ENCODE peak calls at places on chromosome 7, in eight cellular contexts. One of them, this sample, is unnamed.

GRCh38 chr7:156962145-156962544 is 12.6 kb downstream of the NOM1 start:
- DNase-seq in iPS DF 6.9: no peak
- DNase-seq in colonic mucosa: no peak
- DNase-seq in pancreas: no peak
- DNase-seq in GM23338: no peak
- DNase-seq in MM.1S: no peak
- DNase-seq in transverse colon: no peak
- DNase-seq in effector memory CD4-positive, alpha-beta T cell: no peak
- DNase-seq in this sample: no peak

GRCh38 chr7:108114117-108114841 is 15.9 kb downstream of the LAMB4 start:
- DNase-seq in iPS DF 6.9: peak; percentile 29
- DNase-seq in colonic mucosa: no peak
- DNase-seq in pancreas: peak; percentile 17
- DNase-seq in GM23338: peak; percentile 81
- DNase-seq in MM.1S: peak; percentile 54
- DNase-seq in transverse colon: no peak
- DNase-seq in effector memory CD4-positive, alpha-beta T cell: no peak
- DNase-seq in this sample: no peak

GRCh38 chr7:107661865-107662379 is 1.3 kb downstream of the SLC26A4 start:
- DNase-seq in iPS DF 6.9: no peak
- DNase-seq in colonic mucosa: no peak
- DNase-seq in pancreas: no peak
- DNase-seq in GM23338: peak; percentile 49
- DNase-seq in MM.1S: no peak
- DNase-seq in transverse colon: no peak
- DNase-seq in effector memory CD4-positive, alpha-beta T cell: no peak
- DNase-seq in this sample: no peak

GRCh38 chr7:128108129-128108528 is 76.9 kb upstream of the LRRC4 start:
- DNase-seq in iPS DF 6.9: no peak
- DNase-seq in colonic mucosa: no peak
- DNase-seq in pancreas: no peak
- DNase-seq in GM23338: no peak
- DNase-seq in MM.1S: peak; percentile 10
- DNase-seq in transverse colon: no peak
- DNase-seq in effector memory CD4-positive, alpha-beta T cell: no peak
- DNase-seq in this sample: no peak

GRCh38 chr7:107501593-107501992 is 31.7 kb downstream of the GPR22 start:
- DNase-seq in iPS DF 6.9: no peak
- DNase-seq in colonic mucosa: peak; percentile 32
- DNase-seq in pancreas: no peak
- DNase-seq in GM23338: peak; percentile 54
- DNase-seq in MM.1S: peak; percentile 55
- DNase-seq in transverse colon: peak; percentile 23
- DNase-seq in effector memory CD4-positive, alpha-beta T cell: no peak
- DNase-seq in this sample: peak; percentile 62

GRCh38 chr7:64630496-64630895 is 35.4 kb upstream of the ZNF107 start:
- DNase-seq in iPS DF 6.9: no peak
- DNase-seq in colonic mucosa: no peak
- DNase-seq in pancreas: no peak
- DNase-seq in GM23338: peak; percentile 51
- DNase-seq in MM.1S: no peak
- DNase-seq in transverse colon: no peak
- DNase-seq in effector memory CD4-positive, alpha-beta T cell: no peak
- DNase-seq in this sample: no peak

GRCh38 chr7:158103378-158103777 is 484.2 kb downstream of the PTPRN2 start:
- DNase-seq in iPS DF 6.9: no peak
- DNase-seq in colonic mucosa: no peak
- DNase-seq in pancreas: no peak
- DNase-seq in GM23338: no peak
- DNase-seq in MM.1S: no peak
- DNase-seq in transverse colon: no peak
- DNase-seq in effector memory CD4-positive, alpha-beta T cell: no peak
- DNase-seq in this sample: no peak

GRCh38 chr7:151736403-151736909 is 140.5 kb downstream of the PRKAG2 start:
- DNase-seq in iPS DF 6.9: no peak
- DNase-seq in colonic mucosa: peak; percentile 34
- DNase-seq in pancreas: peak; percentile 55
- DNase-seq in GM23338: peak; percentile 68
- DNase-seq in MM.1S: no peak
- DNase-seq in transverse colon: peak; percentile 54
- DNase-seq in effector memory CD4-positive, alpha-beta T cell: no peak
- DNase-seq in this sample: no peak

GRCh38 chr7:101171442-101171837 is 6.1 kb upstream of the VGF start:
- DNase-seq in iPS DF 6.9: no peak
- DNase-seq in colonic mucosa: no peak
- DNase-seq in pancreas: no peak
- DNase-seq in GM23338: no peak
- DNase-seq in MM.1S: no peak
- DNase-seq in transverse colon: no peak
- DNase-seq in effector memory CD4-positive, alpha-beta T cell: no peak
- DNase-seq in this sample: no peak

GRCh38 chr7:148334959-148335577 is 255.5 kb upstream of the C7orf33 start:
- DNase-seq in iPS DF 6.9: no peak
- DNase-seq in colonic mucosa: no peak
- DNase-seq in pancreas: no peak
- DNase-seq in GM23338: no peak
- DNase-seq in MM.1S: no peak
- DNase-seq in transverse colon: no peak
- DNase-seq in effector memory CD4-positive, alpha-beta T cell: no peak
- DNase-seq in this sample: no peak

GRCh38 chr7:30029696-30030095 is 1.5 kb downstream of the PLEKHA8 start:
- DNase-seq in iPS DF 6.9: no peak
- DNase-seq in colonic mucosa: peak; percentile 37
- DNase-seq in pancreas: peak; percentile 23
- DNase-seq in GM23338: no peak
- DNase-seq in MM.1S: peak; percentile 54
- DNase-seq in transverse colon: no peak
- DNase-seq in effector memory CD4-positive, alpha-beta T cell: no peak
- DNase-seq in this sample: no peak

GRCh38 chr7:17706734-17707133 is 233.6 kb downstream of the SNX13 start:
- DNase-seq in iPS DF 6.9: peak; percentile 54
- DNase-seq in colonic mucosa: peak; percentile 45
- DNase-seq in pancreas: peak; percentile 61
- DNase-seq in GM23338: peak; percentile 86
- DNase-seq in MM.1S: peak; percentile 75
- DNase-seq in transverse colon: peak; percentile 16
- DNase-seq in effector memory CD4-positive, alpha-beta T cell: no peak
- DNase-seq in this sample: peak; percentile 50

GRCh38 chr7:151901313-151901669 is 24.4 kb upstream of the PRKAG2 start:
- DNase-seq in iPS DF 6.9: no peak
- DNase-seq in colonic mucosa: no peak
- DNase-seq in pancreas: no peak
- DNase-seq in GM23338: no peak
- DNase-seq in MM.1S: no peak
- DNase-seq in transverse colon: no peak
- DNase-seq in effector memory CD4-positive, alpha-beta T cell: no peak
- DNase-seq in this sample: no peak

GRCh38 chr7:125390866-125391265 is 461.2 kb upstream of the POT1 start:
- DNase-seq in iPS DF 6.9: no peak
- DNase-seq in colonic mucosa: no peak
- DNase-seq in pancreas: no peak
- DNase-seq in GM23338: no peak
- DNase-seq in MM.1S: no peak
- DNase-seq in transverse colon: no peak
- DNase-seq in effector memory CD4-positive, alpha-beta T cell: no peak
- DNase-seq in this sample: no peak

GRCh38 chr7:12699299-12699698 is 11.9 kb downstream of the ARL4A start:
- DNase-seq in iPS DF 6.9: no peak
- DNase-seq in colonic mucosa: no peak
- DNase-seq in pancreas: no peak
- DNase-seq in GM23338: no peak
- DNase-seq in MM.1S: no peak
- DNase-seq in transverse colon: no peak
- DNase-seq in effector memory CD4-positive, alpha-beta T cell: no peak
- DNase-seq in this sample: no peak

GRCh38 chr7:148821422-148821821 is 62.7 kb downstream of the EZH2 start:
- DNase-seq in iPS DF 6.9: no peak
- DNase-seq in colonic mucosa: no peak
- DNase-seq in pancreas: no peak
- DNase-seq in GM23338: no peak
- DNase-seq in MM.1S: no peak
- DNase-seq in transverse colon: no peak
- DNase-seq in effector memory CD4-positive, alpha-beta T cell: no peak
- DNase-seq in this sample: no peak

GRCh38 chr7:135930565-135931423 is 46.4 kb downstream of the MTPN start:
- DNase-seq in iPS DF 6.9: no peak
- DNase-seq in colonic mucosa: no peak
- DNase-seq in pancreas: no peak
- DNase-seq in GM23338: peak; percentile 45
- DNase-seq in MM.1S: no peak
- DNase-seq in transverse colon: no peak
- DNase-seq in effector memory CD4-positive, alpha-beta T cell: no peak
- DNase-seq in this sample: no peak

GRCh38 chr7:144812379-144813283 is 23.2 kb downstream of the TPK1 start:
- DNase-seq in iPS DF 6.9: no peak
- DNase-seq in colonic mucosa: no peak
- DNase-seq in pancreas: no peak
- DNase-seq in GM23338: no peak
- DNase-seq in MM.1S: peak; percentile 79
- DNase-seq in transverse colon: no peak
- DNase-seq in effector memory CD4-positive, alpha-beta T cell: no peak
- DNase-seq in this sample: no peak

GRCh38 chr7:142482899-142483658 is 225.2 kb upstream of the PRSS58 start:
- DNase-seq in iPS DF 6.9: peak; percentile 47
- DNase-seq in colonic mucosa: peak; percentile 74
- DNase-seq in pancreas: peak; percentile 35
- DNase-seq in GM23338: peak; percentile 74
- DNase-seq in MM.1S: peak; percentile 87
- DNase-seq in transverse colon: peak; percentile 69
- DNase-seq in effector memory CD4-positive, alpha-beta T cell: no peak
- DNase-seq in this sample: peak; percentile 77

GRCh38 chr7:45026984-45027773 is 27.2 kb downstream of the CCM2 start:
- DNase-seq in iPS DF 6.9: no peak
- DNase-seq in colonic mucosa: no peak
- DNase-seq in pancreas: no peak
- DNase-seq in GM23338: no peak
- DNase-seq in MM.1S: peak; percentile 85
- DNase-seq in transverse colon: no peak
- DNase-seq in effector memory CD4-positive, alpha-beta T cell: no peak
- DNase-seq in this sample: no peak

GRCh38 chr7:27564881-27565482 is 97.7 kb downstream of the HIBADH start:
- DNase-seq in iPS DF 6.9: peak; percentile 13
- DNase-seq in colonic mucosa: no peak
- DNase-seq in pancreas: no peak
- DNase-seq in GM23338: peak; percentile 60
- DNase-seq in MM.1S: no peak
- DNase-seq in transverse colon: no peak
- DNase-seq in effector memory CD4-positive, alpha-beta T cell: no peak
- DNase-seq in this sample: no peak

GRCh38 chr7:89680161-89680560 is 474.1 kb upstream of the STEAP1 start:
- DNase-seq in iPS DF 6.9: no peak
- DNase-seq in colonic mucosa: no peak
- DNase-seq in pancreas: no peak
- DNase-seq in GM23338: no peak
- DNase-seq in MM.1S: no peak
- DNase-seq in transverse colon: no peak
- DNase-seq in effector memory CD4-positive, alpha-beta T cell: no peak
- DNase-seq in this sample: no peak
- H3K4me3 ChIP-seq in iPS DF 6.9: no peak overlapping the region
- H3K4me3 ChIP-seq in colonic mucosa: no peak overlapping the region
- H3K4me3 ChIP-seq in pancreas: no peak overlapping the region
- H3K4me3 ChIP-seq in GM23338: no peak overlapping the region
- H3K4me3 ChIP-seq in MM.1S: no peak overlapping the region
- H3K4me3 ChIP-seq in transverse colon: no peak overlapping the region
- H3K4me3 ChIP-seq in effector memory CD4-positive, alpha-beta T cell: no peak overlapping the region
- H3K4me3 ChIP-seq in this sample: no peak overlapping the region

GRCh38 chr7:80661729-80662128 is 23.3 kb downstream of the CD36 start:
- DNase-seq in iPS DF 6.9: peak; percentile 4
- DNase-seq in colonic mucosa: no peak
- DNase-seq in pancreas: no peak
- DNase-seq in GM23338: peak; percentile 67
- DNase-seq in MM.1S: no peak
- DNase-seq in transverse colon: no peak
- DNase-seq in effector memory CD4-positive, alpha-beta T cell: no peak
- DNase-seq in this sample: no peak
- H3K36me3 ChIP-seq in iPS DF 6.9: no peaks in the 10 kb centered on the region
- H3K36me3 ChIP-seq in colonic mucosa: no peaks in the 10 kb centered on the region
- H3K36me3 ChIP-seq in pancreas: no peaks in the 10 kb centered on the region
- H3K36me3 ChIP-seq in GM23338: no peaks in the 10 kb centered on the region
- H3K36me3 ChIP-seq in MM.1S: no peaks in the 10 kb centered on the region
- H3K36me3 ChIP-seq in transverse colon: no peaks in the 10 kb centered on the region
- H3K36me3 ChIP-seq in effector memory CD4-positive, alpha-beta T cell: no peaks in the 10 kb centered on the region
- H3K36me3 ChIP-seq in this sample: no peaks in the 10 kb centered on the region

DNA sequence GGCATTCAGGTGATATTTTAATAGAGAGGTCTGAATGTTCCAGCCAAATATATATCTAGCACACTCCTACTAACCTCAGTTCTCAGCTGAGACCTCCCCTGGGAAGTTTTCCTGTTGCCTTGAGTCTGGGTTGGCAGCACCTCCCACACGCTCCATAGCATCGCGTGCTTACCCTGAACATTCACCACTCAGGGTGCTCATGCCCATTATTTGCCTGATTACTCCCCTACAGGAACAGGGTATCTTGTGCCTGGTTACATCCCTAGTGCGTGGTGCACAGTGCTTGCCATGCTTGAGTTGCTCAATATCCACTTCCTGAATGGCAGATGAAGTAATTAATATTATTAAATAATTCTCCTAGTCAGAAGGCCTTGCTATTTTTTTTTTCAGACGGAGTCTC is 269.9 kb upstream of the IMMP2L start:
- DNase-seq in iPS DF 6.9: no peak
- DNase-seq in colonic mucosa: no peak
- DNase-seq in pancreas: no peak
- DNase-seq in GM23338: no peak
- DNase-seq in MM.1S: no peak
- DNase-seq in transverse colon: no peak
- DNase-seq in effector memory CD4-positive, alpha-beta T cell: no peak
- DNase-seq in this sample: no peak
- H3K4me1 ChIP-seq in iPS DF 6.9: no peaks in the 10 kb centered on the region
- H3K4me1 ChIP-seq in colonic mucosa: no peaks in the 10 kb centered on the region
- H3K4me1 ChIP-seq in pancreas: no peaks in the 10 kb centered on the region
- H3K4me1 ChIP-seq in GM23338: no peaks in the 10 kb centered on the region
- H3K4me1 ChIP-seq in MM.1S: no peaks in the 10 kb centered on the region
- H3K4me1 ChIP-seq in transverse colon: no peaks in the 10 kb centered on the region
- H3K4me1 ChIP-seq in effector memory CD4-positive, alpha-beta T cell: no peaks in the 10 kb centered on the region
- H3K4me1 ChIP-seq in this sample: peaks cover 3% of the 10 kb centered on the region

DNA sequence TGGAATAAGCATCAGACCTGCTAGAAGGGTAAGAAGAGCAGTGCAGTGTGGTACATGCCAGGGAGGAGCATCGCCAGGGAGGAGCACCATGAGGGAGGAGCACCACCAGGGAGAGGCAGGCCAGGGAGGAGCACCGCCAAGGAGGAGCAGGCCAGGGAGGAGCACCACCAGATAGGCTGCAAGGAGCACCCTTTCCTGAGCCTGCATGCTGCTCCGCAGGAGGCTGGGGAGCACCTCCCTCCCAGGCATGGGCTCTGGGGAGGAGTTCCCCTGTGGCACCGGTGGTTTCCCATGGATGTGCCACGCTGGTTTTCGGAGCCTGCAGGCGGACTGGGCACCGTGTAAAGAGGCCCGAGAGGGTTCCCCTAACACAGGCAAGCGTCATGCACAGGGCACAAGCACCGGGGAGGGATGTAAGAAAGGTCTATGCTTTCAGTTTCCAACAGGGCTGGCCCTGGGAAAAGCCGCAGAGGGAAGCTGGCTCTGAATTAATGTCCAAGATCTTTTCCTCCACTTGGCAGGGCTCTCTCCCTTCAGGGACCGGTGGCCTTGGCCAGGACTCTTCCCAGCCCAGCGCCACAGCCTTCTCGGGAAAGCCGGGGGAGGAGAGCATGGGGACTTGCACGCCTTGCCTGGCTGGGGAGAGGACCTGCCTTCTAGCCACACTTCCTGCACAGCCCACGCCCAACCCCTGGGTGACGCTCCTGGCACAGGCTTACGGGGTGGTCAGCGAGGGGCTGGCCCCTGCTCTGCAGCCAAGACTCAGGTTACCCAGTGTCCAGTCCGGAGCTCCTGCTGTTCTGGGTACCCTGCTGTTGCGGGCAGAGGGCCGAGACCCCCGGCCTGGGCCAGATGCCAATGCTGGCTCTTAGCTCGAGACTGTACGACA is 11.5 kb upstream of the GPER1 start:
- DNase-seq in iPS DF 6.9: no peak
- DNase-seq in colonic mucosa: no peak
- DNase-seq in pancreas: peak; percentile 81
- DNase-seq in GM23338: no peak
- DNase-seq in MM.1S: no peak
- DNase-seq in transverse colon: no peak
- DNase-seq in effector memory CD4-positive, alpha-beta T cell: no peak
- DNase-seq in this sample: no peak
- H3K4me3 ChIP-seq in iPS DF 6.9: no peak overlapping the region
- H3K4me3 ChIP-seq in colonic mucosa: no peak overlapping the region
- H3K4me3 ChIP-seq in pancreas: peak overlapping the region; percentile 11
- H3K4me3 ChIP-seq in GM23338: no peak overlapping the region
- H3K4me3 ChIP-seq in MM.1S: no peak overlapping the region
- H3K4me3 ChIP-seq in transverse colon: no peak overlapping the region
- H3K4me3 ChIP-seq in effector memory CD4-positive, alpha-beta T cell: no peak overlapping the region
- H3K4me3 ChIP-seq in this sample: no peak overlapping the region

This sample was measured in mucosa of descending colon.